ENCODE peak calls at places on chromosomes 6 and 20, in nine cellular contexts. One of them, this sample, is unnamed.

GRCh38 chr20:46605978-46606816 is 45.1 kb downstream of the SLC13A3 start:
- DNase-seq in midbrain: no peak
- DNase-seq in stimulated activated CD4-positive, alpha-beta T cell treated with anti-CD3 and anti-CD28 coated beads, Interleukin-1b, Interleukin-23, amount 100 ng/mL, for 1 hour: no peak
- DNase-seq in right cardiac atrium: no peak
- DNase-seq in GM19239: no peak
- DNase-seq in T follicular helper cell: no peak
- DNase-seq in endothelial cell: no peak
- DNase-seq in central memory CD4-positive, alpha-beta T cell: no peak
- DNase-seq in cardiac septum: no peak
- DNase-seq in this sample: no peak

GRCh38 chr20:1888796-1889463 is 6.3 kb upstream of the SIRPA start:
- DNase-seq in midbrain: no peak
- DNase-seq in stimulated activated CD4-positive, alpha-beta T cell treated with anti-CD3 and anti-CD28 coated beads, Interleukin-1b, Interleukin-23, amount 100 ng/mL, for 1 hour: no peak
- DNase-seq in right cardiac atrium: peak
- DNase-seq in GM19239: no peak
- DNase-seq in T follicular helper cell: no peak
- DNase-seq in endothelial cell: no peak
- DNase-seq in central memory CD4-positive, alpha-beta T cell: no peak
- DNase-seq in cardiac septum: peak
- DNase-seq in this sample: no peak

GRCh38 chr6:168035661-168036616 is 38.5 kb downstream of the KIF25 start:
- DNase-seq in midbrain: no peak
- DNase-seq in stimulated activated CD4-positive, alpha-beta T cell treated with anti-CD3 and anti-CD28 coated beads, Interleukin-1b, Interleukin-23, amount 100 ng/mL, for 1 hour: no peak
- DNase-seq in right cardiac atrium: no peak
- DNase-seq in GM19239: no peak
- DNase-seq in T follicular helper cell: no peak
- DNase-seq in endothelial cell: no peak
- DNase-seq in central memory CD4-positive, alpha-beta T cell: no peak
- DNase-seq in cardiac septum: no peak
- DNase-seq in this sample: no peak

GRCh38 chr6:119614138-119614537 is 264.6 kb upstream of the MAN1A1 start:
- DNase-seq in midbrain: no peak
- DNase-seq in stimulated activated CD4-positive, alpha-beta T cell treated with anti-CD3 and anti-CD28 coated beads, Interleukin-1b, Interleukin-23, amount 100 ng/mL, for 1 hour: no peak
- DNase-seq in right cardiac atrium: no peak
- DNase-seq in GM19239: no peak
- DNase-seq in T follicular helper cell: no peak
- DNase-seq in endothelial cell: no peak
- DNase-seq in central memory CD4-positive, alpha-beta T cell: no peak
- DNase-seq in cardiac septum: no peak
- DNase-seq in this sample: no peak

GRCh38 chr6:139743629-139744028 is 369.2 kb upstream of the CITED2 start:
- DNase-seq in midbrain: no peak
- DNase-seq in stimulated activated CD4-positive, alpha-beta T cell treated with anti-CD3 and anti-CD28 coated beads, Interleukin-1b, Interleukin-23, amount 100 ng/mL, for 1 hour: no peak
- DNase-seq in right cardiac atrium: no peak
- DNase-seq in GM19239: no peak
- DNase-seq in T follicular helper cell: no peak
- DNase-seq in endothelial cell: no peak
- DNase-seq in central memory CD4-positive, alpha-beta T cell: no peak
- DNase-seq in cardiac septum: no peak
- DNase-seq in this sample: no peak

GRCh38 chr20:33431797-33432381 is 11.7 kb downstream of the SNTA1 start:
- DNase-seq in midbrain: peak
- DNase-seq in stimulated activated CD4-positive, alpha-beta T cell treated with anti-CD3 and anti-CD28 coated beads, Interleukin-1b, Interleukin-23, amount 100 ng/mL, for 1 hour: no peak
- DNase-seq in right cardiac atrium: peak
- DNase-seq in GM19239: no peak
- DNase-seq in T follicular helper cell: no peak
- DNase-seq in endothelial cell: no peak
- DNase-seq in central memory CD4-positive, alpha-beta T cell: no peak
- DNase-seq in cardiac septum: no peak
- DNase-seq in this sample: no peak

GRCh38 chr20:4006640-4007039 is 8.7 kb downstream of the RNF24 start:
- DNase-seq in midbrain: peak
- DNase-seq in stimulated activated CD4-positive, alpha-beta T cell treated with anti-CD3 and anti-CD28 coated beads, Interleukin-1b, Interleukin-23, amount 100 ng/mL, for 1 hour: no peak
- DNase-seq in right cardiac atrium: peak
- DNase-seq in GM19239: no peak
- DNase-seq in T follicular helper cell: no peak
- DNase-seq in endothelial cell: no peak
- DNase-seq in central memory CD4-positive, alpha-beta T cell: no peak
- DNase-seq in cardiac septum: peak
- DNase-seq in this sample: no peak

GRCh38 chr6:138526822-138527235 is 27.5 kb upstream of the NHSL1 start:
- DNase-seq in midbrain: no peak
- DNase-seq in stimulated activated CD4-positive, alpha-beta T cell treated with anti-CD3 and anti-CD28 coated beads, Interleukin-1b, Interleukin-23, amount 100 ng/mL, for 1 hour: no peak
- DNase-seq in right cardiac atrium: peak
- DNase-seq in GM19239: no peak
- DNase-seq in T follicular helper cell: no peak
- DNase-seq in endothelial cell: no peak
- DNase-seq in central memory CD4-positive, alpha-beta T cell: no peak
- DNase-seq in cardiac septum: no peak
- DNase-seq in this sample: no peak

GRCh38 chr6:4870821-4871494 is 94.8 kb downstream of the CDYL start:
- DNase-seq in midbrain: no peak
- DNase-seq in stimulated activated CD4-positive, alpha-beta T cell treated with anti-CD3 and anti-CD28 coated beads, Interleukin-1b, Interleukin-23, amount 100 ng/mL, for 1 hour: no peak
- DNase-seq in right cardiac atrium: no peak
- DNase-seq in GM19239: no peak
- DNase-seq in T follicular helper cell: no peak
- DNase-seq in endothelial cell: no peak
- DNase-seq in central memory CD4-positive, alpha-beta T cell: no peak
- DNase-seq in cardiac septum: no peak
- DNase-seq in this sample: no peak

GRCh38 chr6:75084872-75085381 is 120.9 kb downstream of the COL12A1 start:
- DNase-seq in midbrain: peak
- DNase-seq in stimulated activated CD4-positive, alpha-beta T cell treated with anti-CD3 and anti-CD28 coated beads, Interleukin-1b, Interleukin-23, amount 100 ng/mL, for 1 hour: no peak
- DNase-seq in right cardiac atrium: peak
- DNase-seq in GM19239: no peak
- DNase-seq in T follicular helper cell: no peak
- DNase-seq in endothelial cell: peak
- DNase-seq in central memory CD4-positive, alpha-beta T cell: no peak
- DNase-seq in cardiac septum: no peak
- DNase-seq in this sample: no peak

GRCh38 chr20:61378694-61379093 is 126.6 kb downstream of the CDH4 start:
- DNase-seq in midbrain: no peak
- DNase-seq in stimulated activated CD4-positive, alpha-beta T cell treated with anti-CD3 and anti-CD28 coated beads, Interleukin-1b, Interleukin-23, amount 100 ng/mL, for 1 hour: no peak
- DNase-seq in right cardiac atrium: no peak
- DNase-seq in GM19239: no peak
- DNase-seq in T follicular helper cell: no peak
- DNase-seq in endothelial cell: no peak
- DNase-seq in central memory CD4-positive, alpha-beta T cell: no peak
- DNase-seq in cardiac septum: no peak
- DNase-seq in this sample: no peak

GRCh38 chr6:38501931-38502330 is 137.8 kb downstream of the BTBD9 start:
- DNase-seq in midbrain: no peak
- DNase-seq in stimulated activated CD4-positive, alpha-beta T cell treated with anti-CD3 and anti-CD28 coated beads, Interleukin-1b, Interleukin-23, amount 100 ng/mL, for 1 hour: no peak
- DNase-seq in right cardiac atrium: no peak
- DNase-seq in GM19239: no peak
- DNase-seq in T follicular helper cell: no peak
- DNase-seq in endothelial cell: no peak
- DNase-seq in central memory CD4-positive, alpha-beta T cell: no peak
- DNase-seq in cardiac septum: no peak
- DNase-seq in this sample: peak

GRCh38 chr6:29632789-29633531 is at the start of gene GABBR1:
- DNase-seq in midbrain: peak
- DNase-seq in stimulated activated CD4-positive, alpha-beta T cell treated with anti-CD3 and anti-CD28 coated beads, Interleukin-1b, Interleukin-23, amount 100 ng/mL, for 1 hour: peak
- DNase-seq in right cardiac atrium: peak
- DNase-seq in GM19239: peak
- DNase-seq in T follicular helper cell: peak
- DNase-seq in endothelial cell: peak
- DNase-seq in central memory CD4-positive, alpha-beta T cell: peak
- DNase-seq in cardiac septum: peak
- DNase-seq in this sample: no peak

GRCh38 chr6:152636675-152637421 is at the start of gene SYNE1:
- DNase-seq in midbrain: no peak
- DNase-seq in stimulated activated CD4-positive, alpha-beta T cell treated with anti-CD3 and anti-CD28 coated beads, Interleukin-1b, Interleukin-23, amount 100 ng/mL, for 1 hour: no peak
- DNase-seq in right cardiac atrium: peak
- DNase-seq in GM19239: no peak
- DNase-seq in T follicular helper cell: no peak
- DNase-seq in endothelial cell: peak
- DNase-seq in central memory CD4-positive, alpha-beta T cell: no peak
- DNase-seq in cardiac septum: peak
- DNase-seq in this sample: no peak

GRCh38 chr6:133512410-133513016 is 271.4 kb downstream of the EYA4 start:
- DNase-seq in midbrain: peak
- DNase-seq in stimulated activated CD4-positive, alpha-beta T cell treated with anti-CD3 and anti-CD28 coated beads, Interleukin-1b, Interleukin-23, amount 100 ng/mL, for 1 hour: no peak
- DNase-seq in right cardiac atrium: peak
- DNase-seq in GM19239: no peak
- DNase-seq in T follicular helper cell: no peak
- DNase-seq in endothelial cell: peak
- DNase-seq in central memory CD4-positive, alpha-beta T cell: no peak
- DNase-seq in cardiac septum: no peak
- DNase-seq in this sample: no peak

GRCh38 chr6:4472953-4473642 is 303.1 kb upstream of the CDYL start:
- DNase-seq in midbrain: no peak
- DNase-seq in stimulated activated CD4-positive, alpha-beta T cell treated with anti-CD3 and anti-CD28 coated beads, Interleukin-1b, Interleukin-23, amount 100 ng/mL, for 1 hour: no peak
- DNase-seq in right cardiac atrium: no peak
- DNase-seq in GM19239: no peak
- DNase-seq in T follicular helper cell: no peak
- DNase-seq in endothelial cell: no peak
- DNase-seq in central memory CD4-positive, alpha-beta T cell: no peak
- DNase-seq in cardiac septum: no peak
- DNase-seq in this sample: no peak

GRCh38 chr6:22320750-22321149 is 23.9 kb upstream of the PRL start:
- DNase-seq in midbrain: no peak
- DNase-seq in stimulated activated CD4-positive, alpha-beta T cell treated with anti-CD3 and anti-CD28 coated beads, Interleukin-1b, Interleukin-23, amount 100 ng/mL, for 1 hour: no peak
- DNase-seq in right cardiac atrium: no peak
- DNase-seq in GM19239: no peak
- DNase-seq in T follicular helper cell: no peak
- DNase-seq in endothelial cell: no peak
- DNase-seq in central memory CD4-positive, alpha-beta T cell: no peak
- DNase-seq in cardiac septum: no peak
- DNase-seq in this sample: no peak

GRCh38 chr20:38748863-38749153 is 548 bp downstream of the ACTR5 start:
- DNase-seq in midbrain: no peak
- DNase-seq in stimulated activated CD4-positive, alpha-beta T cell treated with anti-CD3 and anti-CD28 coated beads, Interleukin-1b, Interleukin-23, amount 100 ng/mL, for 1 hour: no peak
- DNase-seq in right cardiac atrium: no peak
- DNase-seq in GM19239: no peak
- DNase-seq in T follicular helper cell: peak
- DNase-seq in endothelial cell: no peak
- DNase-seq in central memory CD4-positive, alpha-beta T cell: no peak
- DNase-seq in cardiac septum: no peak
- DNase-seq in this sample: no peak

GRCh38 chr20:49149281-49150045 is 38.7 kb downstream of the STAU1 start:
- DNase-seq in midbrain: no peak
- DNase-seq in stimulated activated CD4-positive, alpha-beta T cell treated with anti-CD3 and anti-CD28 coated beads, Interleukin-1b, Interleukin-23, amount 100 ng/mL, for 1 hour: no peak
- DNase-seq in right cardiac atrium: no peak
- DNase-seq in GM19239: no peak
- DNase-seq in T follicular helper cell: no peak
- DNase-seq in endothelial cell: no peak
- DNase-seq in central memory CD4-positive, alpha-beta T cell: no peak
- DNase-seq in cardiac septum: no peak
- DNase-seq in this sample: no peak

GRCh38 chr20:20266552-20266951 is 101.4 kb upstream of the INSM1 start:
- DNase-seq in midbrain: no peak
- DNase-seq in stimulated activated CD4-positive, alpha-beta T cell treated with anti-CD3 and anti-CD28 coated beads, Interleukin-1b, Interleukin-23, amount 100 ng/mL, for 1 hour: no peak
- DNase-seq in right cardiac atrium: no peak
- DNase-seq in GM19239: no peak
- DNase-seq in T follicular helper cell: no peak
- DNase-seq in endothelial cell: no peak
- DNase-seq in central memory CD4-positive, alpha-beta T cell: no peak
- DNase-seq in cardiac septum: no peak
- DNase-seq in this sample: no peak

GRCh38 chr20:41218466-41218865 is 81.1 kb downstream of the PLCG1 start:
- DNase-seq in midbrain: no peak
- DNase-seq in stimulated activated CD4-positive, alpha-beta T cell treated with anti-CD3 and anti-CD28 coated beads, Interleukin-1b, Interleukin-23, amount 100 ng/mL, for 1 hour: no peak
- DNase-seq in right cardiac atrium: no peak
- DNase-seq in GM19239: no peak
- DNase-seq in T follicular helper cell: no peak
- DNase-seq in endothelial cell: no peak
- DNase-seq in central memory CD4-positive, alpha-beta T cell: no peak
- DNase-seq in cardiac septum: no peak
- DNase-seq in this sample: no peak

GRCh38 chr6:151060096-151060741 is 179.5 kb upstream of the AKAP12 start:
- DNase-seq in midbrain: no peak
- DNase-seq in stimulated activated CD4-positive, alpha-beta T cell treated with anti-CD3 and anti-CD28 coated beads, Interleukin-1b, Interleukin-23, amount 100 ng/mL, for 1 hour: no peak
- DNase-seq in right cardiac atrium: no peak
- DNase-seq in GM19239: no peak
- DNase-seq in T follicular helper cell: no peak
- DNase-seq in endothelial cell: no peak
- DNase-seq in central memory CD4-positive, alpha-beta T cell: no peak
- DNase-seq in cardiac septum: no peak
- DNase-seq in this sample: no peak

GRCh38 chr20:32436142-32436861 is 78.2 kb downstream of the ASXL1 start:
- DNase-seq in midbrain: no peak
- DNase-seq in stimulated activated CD4-positive, alpha-beta T cell treated with anti-CD3 and anti-CD28 coated beads, Interleukin-1b, Interleukin-23, amount 100 ng/mL, for 1 hour: no peak
- DNase-seq in right cardiac atrium: no peak
- DNase-seq in GM19239: no peak
- DNase-seq in T follicular helper cell: no peak
- DNase-seq in endothelial cell: no peak
- DNase-seq in central memory CD4-positive, alpha-beta T cell: no peak
- DNase-seq in cardiac septum: no peak
- DNase-seq in this sample: no peak

GRCh38 chr6:21596379-21597242 is 3.1 kb downstream of the SOX4 start:
- DNase-seq in midbrain: peak
- DNase-seq in stimulated activated CD4-positive, alpha-beta T cell treated with anti-CD3 and anti-CD28 coated beads, Interleukin-1b, Interleukin-23, amount 100 ng/mL, for 1 hour: no peak
- DNase-seq in right cardiac atrium: peak
- DNase-seq in GM19239: no peak
- DNase-seq in T follicular helper cell: no peak
- DNase-seq in endothelial cell: peak
- DNase-seq in central memory CD4-positive, alpha-beta T cell: peak
- DNase-seq in cardiac septum: peak
- DNase-seq in this sample: peak